ENCODE peak calls at places on chromosomes 5 and 9, in eight cellular contexts. D, L, T, P, S, X, F and H are unnamed samples.
A peak's percentile ranks its signal among the peaks of the same experiment; 100 is the strongest.

GRCh38 chr9:105651806-105652205 is 10.5 kb upstream of the TAL2 start:
- DNase-seq in L (no peak), P (no peak), T (no peak), D (peak; percentile 33), F (no peak), X (no peak), S (no peak), H (no peak)

GRCh38 chr5:125227333-125228075 is 481.1 kb upstream of the ZNF608 start:
- DNase-seq in S (peak; percentile 49), X (peak; percentile 52), T (peak; percentile 34), P (no peak), D (peak; percentile 59), F (no peak), L (no peak), H (no peak)

GRCh38 chr9:70113403-70114022 is 69.9 kb downstream of the MAMDC2 start:
- DNase-seq in P (no peak), X (peak; percentile 64), L (peak; percentile 73), S (peak; percentile 6), D (peak; percentile 82), F (no peak), T (peak; percentile 80), H (no peak)

GRCh38 chr5:67235399-67236110 is 39.0 kb upstream of the CD180 start:
- DNase-seq in X (no peak), D (no peak), T (no peak), L (no peak), F (no peak), P (no peak), S (peak; percentile 57), H (no peak)

GRCh38 chr5:14141764-14142163 is 1.4 kb upstream of the TRIO start:
- DNase-seq in T (no peak), X (no peak), P (no peak), D (no peak), F (no peak), S (no peak), L (no peak), H (no peak)

GRCh38 chr9:114888599-114888998 is 41.8 kb downstream of the TNFSF8 start:
- DNase-seq in L (no peak), P (no peak), F (no peak), X (no peak), D (peak; percentile 45), S (no peak), T (no peak), H (no peak)

GRCh38 chr5:18314192-18314778 is 680.0 kb downstream of the TAF11L14 start:
- DNase-seq in F (no peak), L (no peak), T (peak; percentile 50), P (no peak), S (peak; percentile 4), D (peak; percentile 44), X (peak; percentile 32), H (no peak)

GRCh38 chr5:180739271-180739670 is 587 bp downstream of the OR2Y1 start:
- DNase-seq in D (no peak), X (no peak), S (no peak), F (no peak), L (no peak), P (no peak), T (peak; percentile 1), H (no peak)

GRCh38 chr9:6924988-6925563 is 167.3 kb downstream of the KDM4C start:
- DNase-seq in S (no peak), P (no peak), D (no peak), X (no peak), L (no peak), F (no peak), T (no peak), H (no peak)

GRCh38 chr5:176730815-176731475 is 79.4 kb upstream of the UNC5A start:
- DNase-seq in T (no peak), D (no peak), S (no peak), X (no peak), F (no peak), L (no peak), P (no peak), H (no peak)

GRCh38 chr5:132439521-132440206 is 50.9 kb downstream of the IRF1 start:
- DNase-seq in L (peak; percentile 80), S (no peak), F (no peak), P (no peak), D (no peak), X (no peak), T (peak; percentile 97), H (no peak)

GRCh38 chr9:73065439-73065838 is 86.2 kb upstream of the ANXA1 start:
- DNase-seq in S (no peak), P (no peak), F (no peak), L (no peak), T (no peak), X (no peak), D (no peak), H (no peak)

GRCh38 chr9:100098241-100098886 is 436 bp downstream of the ERP44 start:
- DNase-seq in D (peak; percentile 91), P (peak; percentile 3), T (peak; percentile 78), X (peak; percentile 67), F (peak; percentile 12), L (peak; percentile 54), S (peak; percentile 84), H (peak; percentile 27)

GRCh38 chr5:172872997-172873491 is 39.0 kb downstream of the ERGIC1 start:
- DNase-seq in F (no peak), L (peak; percentile 92), P (no peak), X (no peak), T (peak; percentile 66), D (no peak), S (no peak), H (peak; percentile 62)

GRCh38 chr5:167899490-167899889 is 392.0 kb upstream of the WWC1 start:
- DNase-seq in S (no peak), T (peak; percentile 86), L (no peak), F (no peak), P (no peak), D (no peak), X (no peak), H (no peak)

GRCh38 chr5:25993701-25994100 is 1044.7 kb downstream of the CDH9 start:
- DNase-seq in X (no peak), D (no peak), F (no peak), P (no peak), S (no peak), L (no peak), T (no peak), H (no peak)

GRCh38 chr9:113646491-113646890 is 183.0 kb downstream of the RGS3 start:
- DNase-seq in S (no peak), F (no peak), P (no peak), T (no peak), X (no peak), D (no peak), L (no peak), H (no peak)

GRCh38 chr5:7856855-7857254 is 5.9 kb upstream of the CFAP90 start:
- DNase-seq in L (no peak), S (peak; percentile 54), P (no peak), F (no peak), T (peak; percentile 49), X (peak; percentile 77), D (peak; percentile 85), H (no peak)

GRCh38 chr9:6645153-6646027 is at the start of gene GLDC:
- DNase-seq in L (peak; percentile 54), F (peak; percentile 20), S (peak; percentile 91), X (no peak), T (no peak), D (peak; percentile 97), P (peak; percentile 25), H (no peak)

GRCh38 chr5:74497706-74498105 is 142.8 kb downstream of the ENC1 start:
- DNase-seq in F (no peak), S (no peak), P (no peak), T (peak; percentile 32), D (no peak), L (no peak), X (no peak), H (no peak)

GRCh38 chr5:154236459-154237375 is 46.2 kb downstream of the GALNT10 start:
- DNase-seq in P (no peak), D (peak; percentile 19), T (no peak), L (peak; percentile 29), F (no peak), X (no peak), S (no peak), H (no peak)

GRCh38 chr5:142391031-142391872 is 66.4 kb upstream of the SPRY4 start:
- DNase-seq in P (no peak), X (no peak), L (no peak), S (no peak), F (no peak), D (no peak), T (no peak), H (no peak)

GRCh38 chr9:2495221-2496005 is 126.2 kb upstream of the VLDLR start:
- DNase-seq in L (no peak), X (no peak), F (no peak), T (no peak), D (no peak), P (no peak), S (no peak), H (no peak)

GRCh38 chr5:88676637-88677481 is 206.1 kb downstream of the MEF2C start:
- DNase-seq in P (no peak), F (no peak), D (no peak), X (no peak), S (no peak), L (no peak), T (no peak), H (no peak)

GRCh38 chr9:20570756-20571155 is 51.5 kb downstream of the MLLT3 start:
- DNase-seq in X (no peak), P (no peak), S (no peak), D (no peak), L (no peak), T (peak; percentile 79), F (no peak), H (no peak)

GRCh38 chr9:130731355-130731754 is 37.8 kb downstream of the EXOSC2 start:
- DNase-seq in F (no peak), S (no peak), X (no peak), L (no peak), P (no peak), D (no peak), T (no peak), H (no peak)

GRCh38 chr9:23608456-23608855 is 217.6 kb downstream of the ELAVL2 start:
- DNase-seq in F (no peak), T (no peak), D (no peak), S (no peak), X (no peak), L (no peak), P (no peak), H (no peak)

GRCh38 chr9:136564379-136564988 is 18.6 kb upstream of the NOTCH1 start:
- DNase-seq in F (no peak), S (no peak), L (peak; percentile 86), X (no peak), D (no peak), T (peak; percentile 96), P (no peak), H (no peak)

GRCh38 chr9:93154293-93154903 is 20.3 kb upstream of the NINJ1 start:
- DNase-seq in L (no peak), F (peak; percentile 28), T (peak; percentile 37), S (peak; percentile 60), P (no peak), D (peak; percentile 86), X (peak; percentile 72), H (no peak)

GRCh38 chr9:132221941-132222340 is 60.1 kb downstream of the NTNG2 start:
- DNase-seq in F (no peak), D (no peak), T (no peak), P (no peak), L (no peak), S (no peak), X (no peak), H (no peak)

GRCh38 chr9:32069169-32069813 is 315.2 kb upstream of the ACO1 start:
- DNase-seq in S (peak; percentile 14), P (no peak), L (no peak), D (peak; percentile 72), F (no peak), T (peak; percentile 1), X (peak; percentile 25), H (no peak)

GRCh38 chr5:179926657-179927056 is 19.0 kb upstream of the TBC1D9B start:
- DNase-seq in X (no peak), T (no peak), D (no peak), P (no peak), F (no peak), S (no peak), L (no peak), H (no peak)